ENCODE peak calls at places on chromosomes 13 and 19, in four cellular contexts. G, X, C and H are unnamed samples.
A peak's percentile ranks its signal among the peaks of the same experiment; 100 is the strongest.

GRCh38 chr19:8511573-8512101 is 2.3 kb downstream of the ZNF414 start:
- DNase-seq in C (no peak), X (no peak), G (no peak), H (no peak)

GRCh38 chr13:48531416-48532145 is 1.3 kb downstream of the RCBTB2 start:
- DNase-seq in C (no peak), G (no peak), X (no peak), H (peak; percentile 49)

GRCh38 chr19:37217533-37217854 is 520 bp upstream of the ZNF383 start:
- DNase-seq in X (no peak), C (no peak), G (no peak), H (no peak)

GRCh38 chr19:47310819-47311218 is 1.2 kb downstream of the C5AR1 start:
- DNase-seq in X (no peak), C (peak; percentile 24), G (no peak), H (no peak)

GRCh38 chr13:114219406-114219805 is 15.3 kb upstream of the CDC16 start:
- DNase-seq in C (no peak), G (no peak), X (no peak), H (no peak)

GRCh38 chr19:18932216-18932841 is 8.7 kb downstream of the HOMER3 start:
- DNase-seq in G (peak; percentile 89), C (peak; percentile 32), X (no peak), H (no peak)

GRCh38 chr19:1851581-1852293 is 3.5 kb upstream of the REXO1 start:
- DNase-seq in G (peak; percentile 66), X (no peak), C (no peak), H (no peak)

GRCh38 chr13:103098535-103098934 is 32.3 kb upstream of the SLC10A2 start:
- DNase-seq in C (no peak), X (no peak), G (no peak), H (no peak)

GRCh38 chr19:5394907-5395505 is 54.4 kb upstream of the PTPRS start:
- DNase-seq in G (no peak), X (no peak), C (no peak), H (no peak)